ENCODE peak calls at places on chromosome 19, in seven cellular contexts. Q is mammary epithelial cell, Y is Calu3, M is IMR-90, L is BJ, U is neural crest cell, B is AG04450. K is an unnamed sample.

GRCh38 chr19:50358483-50359431 is 6.7 kb downstream of the NAPSA start:
- DNase-seq in Q (no peak), Y (no peak), M (peak), L (no peak), U (no peak), B (no peak), K (no peak)

GRCh38 chr19:3099347-3100145 is 5.4 kb downstream of the GNA11 start:
- DNase-seq in Q (no peak), Y (no peak), M (no peak), L (no peak), U (no peak), B (no peak), K (no peak)

GRCh38 chr19:39405930-39406655 is 554 bp upstream of the ZFP36 start:
- DNase-seq in Q (no peak), Y (no peak), M (no peak), L (no peak), U (no peak), B (no peak), K (no peak)

GRCh38 chr19:49327878-49328544 is 3.0 kb upstream of the SLC6A16 start:
- DNase-seq in Q (no peak), Y (peak), M (peak), L (no peak), U (no peak), B (no peak), K (peak)

GRCh38 chr19:10936661-10937084 is 8.1 kb downstream of the TIMM29 start:
- DNase-seq in Q (peak), Y (peak), M (peak), L (peak), U (peak), B (peak), K (peak)

GRCh38 chr19:41298327-41298964 is 11.5 kb upstream of the CCDC97 start:
- DNase-seq in Q (peak), Y (peak), M (peak), L (peak), U (no peak), B (peak), K (no peak)

GRCh38 chr19:11480081-11480926 is 542 bp downstream of the ELAVL3 start:
- DNase-seq in Q (no peak), Y (no peak), M (no peak), L (no peak), U (peak), B (no peak), K (no peak)

GRCh38 chr19:55590109-55590508 is 9.2 kb downstream of the FIZ1 start:
- DNase-seq in Q (no peak), Y (no peak), M (no peak), L (no peak), U (no peak), B (no peak), K (no peak)

GRCh38 chr19:16627194-16627927 is 643 bp downstream of the MED26 start:
- DNase-seq in Q (no peak), Y (no peak), M (no peak), L (no peak), U (peak), B (no peak), K (peak)

GRCh38 chr19:6119031-6119430 is 8.7 kb upstream of the RFX2 start:
- DNase-seq in Q (no peak), Y (no peak), M (no peak), L (no peak), U (no peak), B (no peak), K (no peak)

GRCh38 chr19:28727133-28727834 is 485.7 kb downstream of the UQCRFS1 start:
- DNase-seq in Q (no peak), Y (no peak), M (no peak), L (no peak), U (no peak), B (no peak), K (no peak)

GRCh38 chr19:14091086-14091884 is 734 bp upstream of the SAMD1 start:
- DNase-seq in Q (peak), Y (peak), M (peak), L (no peak), U (peak), B (no peak), K (peak)

GRCh38 chr19:14090509-14091085 is at the start of gene SAMD1:
- DNase-seq in Q (peak), Y (no peak), M (peak), L (no peak), U (peak), B (peak), K (peak)

GRCh38 chr19:14089662-14090508 is 666 bp downstream of the SAMD1 start:
- DNase-seq in Q (peak), Y (peak), M (peak), L (no peak), U (peak), B (no peak), K (peak)

GRCh38 chr19:14093117-14093784 is 2.7 kb upstream of the SAMD1 start:
- DNase-seq in Q (no peak), Y (no peak), M (no peak), L (no peak), U (no peak), B (no peak), K (no peak)

DNA sequence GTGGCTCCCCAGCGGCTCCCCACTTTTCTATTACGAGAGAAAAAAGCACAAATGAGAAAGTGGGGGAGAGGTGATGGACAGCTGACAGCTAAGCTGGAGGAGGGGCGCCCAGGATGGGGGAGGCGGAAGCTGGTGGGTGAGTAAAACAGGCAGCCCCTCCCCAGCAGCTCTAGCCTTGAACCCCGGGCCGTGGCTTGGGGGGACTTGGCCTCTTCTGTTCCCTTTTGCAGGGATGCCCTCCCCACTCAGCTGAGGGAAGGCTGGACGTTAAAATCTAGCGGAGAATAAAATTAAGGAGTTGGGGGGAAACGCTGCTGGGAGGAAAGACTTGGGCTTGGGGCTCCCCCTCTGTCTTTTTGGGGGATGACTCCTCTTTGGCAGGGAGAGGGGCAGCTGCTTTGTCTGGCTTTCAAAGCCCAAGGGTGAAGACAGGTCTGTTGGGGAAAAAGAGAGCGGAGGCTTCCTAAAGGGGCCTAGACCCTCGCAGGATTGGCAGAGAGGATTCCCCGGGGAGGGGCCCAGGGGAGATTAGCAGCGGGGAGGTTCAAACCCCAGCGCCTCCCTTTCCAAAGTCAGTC is 1.4 kb upstream of the SAMD1 start:
- DNase-seq in Q (no peak), Y (no peak), M (no peak), L (no peak), U (no peak), B (no peak), K (no peak)
- TF ChIP-seq CTCF in Q (no peak), Y (no peak), M (no peak), L (peak), U (no peak), B (no peak), K (no peak)

GRCh38 chr19:4201798-4202197 is 19.3 kb downstream of the ANKRD24 start:
- DNase-seq in Q (no peak), Y (no peak), M (no peak), L (no peak), U (no peak), B (no peak), K (no peak)

GRCh38 chr19:4210166-4210731 is 19.1 kb upstream of the EBI3 start:
- DNase-seq in Q (no peak), Y (no peak), M (no peak), L (no peak), U (no peak), B (no peak), K (no peak)

GRCh38 chr19:4200940-4201542 is 18.6 kb downstream of the ANKRD24 start:
- DNase-seq in Q (no peak), Y (no peak), M (no peak), L (no peak), U (no peak), B (no peak), K (no peak)

GRCh38 chr19:4208385-4209094 is 20.8 kb upstream of the EBI3 start:
- DNase-seq in Q (peak), Y (peak), M (peak), L (no peak), U (no peak), B (no peak), K (peak)

DNA sequence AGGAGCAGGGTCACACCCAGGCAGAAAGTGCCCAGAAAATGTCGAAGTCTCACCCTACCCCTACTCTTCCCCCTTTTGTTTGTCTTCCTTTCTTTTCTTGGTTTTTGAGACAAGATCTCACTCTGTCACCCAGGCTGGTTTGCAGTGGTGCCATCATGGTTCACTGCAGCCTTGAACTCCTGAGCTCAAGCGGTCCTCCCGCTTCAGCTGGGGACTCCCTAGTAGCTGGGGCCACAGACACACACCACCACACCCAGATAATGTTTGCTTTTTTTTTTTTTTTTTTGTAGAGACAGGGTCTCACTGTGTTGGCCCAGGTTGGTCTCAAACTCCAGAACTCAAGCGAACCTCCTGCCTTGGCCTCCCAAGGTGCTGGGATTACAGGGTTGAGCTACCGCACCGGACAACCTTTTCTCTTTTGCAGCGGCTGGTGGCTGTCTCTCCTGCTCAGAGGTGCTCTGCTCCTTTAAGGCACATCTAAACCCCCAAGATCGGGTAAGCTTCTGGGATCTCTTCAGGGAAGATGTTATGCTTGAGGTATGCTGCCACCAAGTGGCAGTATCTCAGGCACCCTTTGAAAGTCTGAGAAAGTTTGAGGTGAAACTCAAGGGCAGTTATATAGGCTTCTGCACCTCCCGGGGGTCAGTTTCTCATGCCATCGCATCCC is 22.4 kb upstream of the EBI3 start:
- DNase-seq in Q (no peak), Y (peak), M (peak), L (no peak), U (no peak), B (no peak), K (peak)
- TF ChIP-seq CTCF in Q (no peak), Y (no peak), M (peak), L (peak), U (peak), B (peak), K (no peak)

GRCh38 chr19:36939153-36939552 is 23.0 kb downstream of the ZNF568 start:
- DNase-seq in Q (no peak), Y (no peak), M (no peak), L (no peak), U (no peak), B (no peak), K (no peak)
- TF ChIP-seq CTCF in Q (no peak), Y (no peak), M (no peak), L (no peak), U (no peak), B (no peak), K (no peak)

DNA sequence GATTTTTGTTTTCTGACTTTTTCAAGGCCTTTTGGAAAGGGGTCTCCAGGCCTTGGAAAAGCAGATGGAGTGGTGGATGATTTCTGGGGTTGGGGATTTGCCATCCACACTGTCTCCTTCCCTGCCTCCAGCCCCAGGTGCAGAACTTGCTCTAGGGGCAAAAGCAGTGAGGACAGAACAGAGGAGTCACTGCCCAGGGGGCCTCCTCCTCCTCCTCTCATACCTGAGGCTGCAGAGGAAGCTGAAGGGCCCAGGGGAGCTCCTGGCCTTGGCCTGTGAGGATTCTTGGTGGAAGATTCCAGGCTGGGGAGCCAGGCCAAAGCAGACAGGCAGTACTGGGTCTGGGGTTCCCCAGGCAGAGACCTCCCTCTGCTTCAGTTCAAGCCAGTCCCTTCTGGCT is 52.3 kb upstream of the URI1 start:
- DNase-seq in Q (no peak), Y (no peak), M (no peak), L (no peak), U (no peak), B (no peak), K (no peak)
- TF ChIP-seq CTCF in Q (no peak), Y (no peak), M (no peak), L (no peak), U (no peak), B (no peak), K (no peak)

K was measured in MCF 10A.